ENCODE peak calls at places on chromosomes 12 and 14, in six cellular contexts. K is lower leg skin, J is cardiac fibroblast, P is SW480, F is head of caudate nucleus, B is sciatic nerve. N is an unnamed sample.

GRCh38 chr14:101960225-101960624 is 4.1 kb upstream of the DYNC1H1 start:
- DNase-seq in K (peak), J (peak), P (no peak), F (no peak), B (peak), N (peak)

GRCh38 chr12:113940929-113941486 is 25.1 kb downstream of the RBM19 start:
- DNase-seq in K (no peak), J (no peak), P (no peak), F (no peak), B (no peak), N (no peak)

GRCh38 chr12:24839268-24839791 is 109.6 kb downstream of the BCAT1 start:
- DNase-seq in K (no peak), J (no peak), P (no peak), F (no peak), B (no peak), N (no peak)

GRCh38 chr14:71716371-71716770 is 215.9 kb upstream of the RGS6 start:
- DNase-seq in K (no peak), J (peak), P (no peak), F (no peak), B (no peak), N (no peak)

GRCh38 chr14:95098984-95099599 is 58.2 kb downstream of the DICER1 start:
- DNase-seq in K (peak), J (peak), P (peak), F (peak), B (peak), N (peak)

GRCh38 chr14:63174760-63175191 is 29.5 kb upstream of the RHOJ start:
- DNase-seq in K (no peak), J (peak), P (peak), F (no peak), B (no peak), N (peak)

GRCh38 chr12:102740157-102741032 is 176.6 kb downstream of the PAH start:
- DNase-seq in K (no peak), J (peak), P (peak), F (no peak), B (no peak), N (peak)

GRCh38 chr12:39426636-39427245 is 16.2 kb downstream of the KIF21A start:
- DNase-seq in K (no peak), J (peak), P (no peak), F (no peak), B (no peak), N (no peak)

GRCh38 chr14:53509845-53510244 is 356.7 kb upstream of the DDHD1 start:
- DNase-seq in K (no peak), J (peak), P (no peak), F (no peak), B (no peak), N (no peak)

GRCh38 chr14:32625211-32625610 is 296.1 kb downstream of the AKAP6 start:
- DNase-seq in K (no peak), J (no peak), P (no peak), F (no peak), B (no peak), N (no peak)

GRCh38 chr14:96095581-96096476 is 56.7 kb downstream of the C14orf132 start:
- DNase-seq in K (peak), J (peak), P (no peak), F (no peak), B (peak), N (peak)

GRCh38 chr12:52551466-52551865 is 1.5 kb downstream of the KRT71 start:
- DNase-seq in K (no peak), J (no peak), P (peak), F (no peak), B (no peak), N (no peak)

GRCh38 chr14:51846631-51847488 is 13.6 kb upstream of the GNG2 start:
- DNase-seq in K (peak), J (peak), P (no peak), F (peak), B (no peak), N (no peak)

GRCh38 chr12:116916122-116916521 is 5.4 kb downstream of the FBXW8 start:
- DNase-seq in K (no peak), J (peak), P (peak), F (no peak), B (no peak), N (peak)

GRCh38 chr12:49796155-49796554 is 32.1 kb downstream of the NCKAP5L start:
- DNase-seq in K (no peak), J (no peak), P (no peak), F (no peak), B (no peak), N (no peak)

GRCh38 chr14:40368314-40368713 is 936.1 kb upstream of the FBXO33 start:
- DNase-seq in K (no peak), J (no peak), P (no peak), F (no peak), B (no peak), N (peak)

GRCh38 chr14:77615231-77616132 is 955 bp downstream of the SPTLC2 start:
- DNase-seq in K (no peak), J (no peak), P (peak), F (no peak), B (no peak), N (peak)

GRCh38 chr12:80183939-80184338 is 84.6 kb downstream of the OTOGL start:
- DNase-seq in K (no peak), J (peak), P (no peak), F (no peak), B (no peak), N (no peak)

GRCh38 chr14:65369560-65369959 is 43.0 kb upstream of the FUT8 start:
- DNase-seq in K (no peak), J (no peak), P (no peak), F (no peak), B (no peak), N (no peak)

GRCh38 chr14:24071144-24071697 is at the start of gene CPNE6:
- DNase-seq in K (no peak), J (no peak), P (no peak), F (peak), B (no peak), N (no peak)

GRCh38 chr14:24303988-24304387 is 3.8 kb downstream of the CIDEB start:
- DNase-seq in K (no peak), J (no peak), P (no peak), F (no peak), B (no peak), N (no peak)

GRCh38 chr14:29601559-29602109 is 326.0 kb downstream of the PRKD1 start:
- DNase-seq in K (no peak), J (peak), P (no peak), F (no peak), B (no peak), N (no peak)

GRCh38 chr14:61526405-61527312 is 168.7 kb upstream of the HIF1A start:
- DNase-seq in K (peak), J (peak), P (no peak), F (no peak), B (no peak), N (no peak)

GRCh38 chr12:104026841-104027599 is 23.0 kb downstream of the GLT8D2 start:
- DNase-seq in K (no peak), J (no peak), P (no peak), F (no peak), B (no peak), N (no peak)

GRCh38 chr12:53159195-53159834 is 21.2 kb upstream of the ZNF740 start:
- DNase-seq in K (peak), J (peak), P (peak), F (peak), B (peak), N (peak)

GRCh38 chr12:47382305-47382704 is 302.5 kb upstream of the AMIGO2 start:
- DNase-seq in K (no peak), J (no peak), P (no peak), F (no peak), B (no peak), N (no peak)

GRCh38 chr14:104991896-104992230 is 6.3 kb downstream of the CLBA1 start:
- DNase-seq in K (no peak), J (no peak), P (no peak), F (no peak), B (no peak), N (no peak)

GRCh38 chr12:123900898-123901376 is 71.7 kb downstream of the CCDC92 start:
- DNase-seq in K (no peak), J (no peak), P (no peak), F (no peak), B (no peak), N (no peak)

GRCh38 chr14:57352771-57353170 is 37.6 kb upstream of the NAA30 start:
- DNase-seq in K (no peak), J (no peak), P (no peak), F (no peak), B (no peak), N (no peak)

GRCh38 chr14:34147461-34147860 is 196.6 kb upstream of the EGLN3 start:
- DNase-seq in K (no peak), J (no peak), P (no peak), F (no peak), B (no peak), N (no peak)

GRCh38 chr14:103084021-103084919 is at the start of gene LBHD2:
- DNase-seq in K (no peak), J (no peak), P (no peak), F (no peak), B (no peak), N (no peak)

GRCh38 chr14:98896476-98896875 is 375.5 kb downstream of the BCL11B start:
- DNase-seq in K (no peak), J (no peak), P (no peak), F (no peak), B (no peak), N (no peak)

GRCh38 chr14:101542391-101542790 is 18.9 kb upstream of the DIO3 start:
- DNase-seq in K (no peak), J (no peak), P (no peak), F (no peak), B (no peak), N (no peak)

GRCh38 chr14:104420990-104421389 is 158.6 kb upstream of the C14orf180 start:
- DNase-seq in K (no peak), J (no peak), P (no peak), F (no peak), B (peak), N (no peak)

N was measured in Caki2.